ENCODE peak calls at places on chromosomes 6 and 20, in seven cellular contexts. G, L, B, C, X, Q and J are unnamed samples.

GRCh38 chr6:112501705-112502104 is 154.6 kb downstream of the RFPL4B start:
- DNase-seq in G (no peak), C (no peak), X (peak; percentile 19), Q (no peak), B (peak; percentile 53), L (peak; percentile 4), J (no peak)

GRCh38 chr6:135935951-135936601 is 84.6 kb downstream of the PDE7B start:
- DNase-seq in G (no peak), C (peak; percentile 43), X (no peak), L (no peak), Q (no peak), B (peak; percentile 81), J (no peak)

GRCh38 chr6:169868458-169868857 is 117.0 kb downstream of the ERMARD start:
- DNase-seq in C (no peak), L (no peak), Q (peak; percentile 59), G (no peak), X (peak; percentile 55), B (no peak), J (no peak)

GRCh38 chr6:75206338-75207210 is 721 bp upstream of the COL12A1 start:
- DNase-seq in X (no peak), B (peak; percentile 20), Q (no peak), L (peak; percentile 47), C (no peak), G (no peak), J (peak; percentile 27)

GRCh38 chr20:14919473-14920157 is 582.2 kb upstream of the FLRT3 start:
- DNase-seq in C (peak; percentile 89), G (no peak), X (no peak), B (no peak), Q (no peak), L (peak; percentile 52), J (no peak)

GRCh38 chr6:168169624-168170023 is 90.6 kb upstream of the FRMD1 start:
- DNase-seq in Q (no peak), G (no peak), L (no peak), B (no peak), C (no peak), X (no peak), J (no peak)

GRCh38 chr20:3183896-3184295 is 10.5 kb upstream of the LZTS3 start:
- DNase-seq in L (no peak), Q (no peak), G (no peak), C (peak; percentile 32), X (no peak), B (no peak), J (no peak)

GRCh38 chr20:10924628-10925266 is 250.9 kb upstream of the JAG1 start:
- DNase-seq in L (no peak), B (peak; percentile 73), C (peak; percentile 82), X (no peak), G (no peak), Q (no peak), J (no peak)

GRCh38 chr6:27812078-27812804 is 100.0 kb downstream of the OR2B2 start:
- DNase-seq in C (no peak), B (no peak), L (no peak), X (no peak), Q (peak; percentile 6), G (no peak), J (no peak)

GRCh38 chr20:56426026-56426425 is 14.0 kb downstream of the CASS4 start:
- DNase-seq in X (no peak), C (no peak), Q (no peak), L (no peak), B (no peak), G (no peak), J (no peak)

GRCh38 chr20:23350855-23351838 is 556 bp downstream of the NXT1 start:
- DNase-seq in G (peak; percentile 79), C (peak; percentile 74), Q (peak; percentile 48), B (peak; percentile 43), L (peak; percentile 69), X (peak; percentile 26), J (peak; percentile 70)

GRCh38 chr20:23347791-23348190 is 2.8 kb upstream of the NXT1 start:
- DNase-seq in B (no peak), L (no peak), G (no peak), C (no peak), X (no peak), Q (no peak), J (no peak)

GRCh38 chr20:23349338-23350006 is 1.1 kb upstream of the NXT1 start:
- DNase-seq in C (no peak), G (no peak), L (no peak), B (no peak), X (no peak), Q (no peak), J (peak; percentile 53)

GRCh38 chr20:23344336-23344735 is 6.3 kb upstream of the NXT1 start:
- DNase-seq in C (no peak), L (no peak), G (no peak), Q (no peak), X (no peak), B (no peak), J (no peak)

DNA sequence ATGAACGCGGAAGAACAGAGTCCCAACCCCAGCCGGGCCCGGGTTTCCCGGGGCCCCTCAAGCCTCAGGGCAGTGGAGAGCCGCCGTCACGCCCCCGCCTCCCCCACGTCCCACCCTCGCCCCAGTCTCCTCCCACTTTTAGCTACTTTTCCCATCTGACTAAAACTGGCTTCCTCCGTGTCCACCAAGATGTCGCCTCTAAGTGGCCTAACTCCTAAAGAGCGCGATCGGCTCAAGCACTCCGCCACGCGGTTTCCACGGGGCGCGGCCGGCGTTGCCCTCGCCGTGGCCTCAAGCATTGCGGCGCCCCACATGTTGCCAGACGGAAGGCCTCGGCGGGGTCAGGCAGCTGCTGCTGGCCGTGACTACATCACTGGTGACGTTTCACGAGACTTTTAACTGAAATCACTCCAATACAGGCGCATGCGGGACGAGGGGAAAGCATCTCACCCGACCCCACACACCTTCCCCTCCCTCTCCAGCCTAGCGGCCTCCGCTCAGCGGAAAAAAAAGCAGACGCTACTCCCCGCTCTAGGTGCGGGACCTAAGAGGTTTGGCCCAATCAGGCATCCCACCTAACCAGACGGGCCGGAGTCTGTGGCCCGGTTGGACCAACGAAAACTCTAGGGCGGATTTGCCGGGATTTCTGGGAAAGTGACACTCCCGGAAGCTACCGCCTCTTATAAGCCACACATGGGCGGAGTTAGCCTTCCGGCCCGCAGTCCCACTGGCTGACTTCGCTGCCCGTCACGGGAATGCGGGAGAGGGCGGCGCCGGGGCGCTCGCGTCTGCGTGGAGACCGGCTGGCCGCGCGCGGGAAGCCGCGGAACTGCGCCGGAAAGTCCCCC is at the start of gene NXT1:
- DNase-seq in G (peak; percentile 99), C (peak; percentile 99), Q (peak; percentile 97), L (peak; percentile 98), X (peak; percentile 96), B (peak; percentile 99), J (peak; percentile 92)
- TF ChIP-seq CTCF in G (no peak), C (no peak), Q (no peak), L (no peak), X (peak; percentile 36), B (no peak), J (peak; percentile 33)

GRCh38 chr20:49186535-49187329 is 1.4 kb downstream of the STAU1 start:
- DNase-seq in L (peak; percentile 71), X (peak; percentile 29), C (peak; percentile 73), G (peak; percentile 72), B (peak; percentile 63), Q (peak; percentile 59), J (peak; percentile 70)
- TF ChIP-seq CTCF in L (no peak), X (no peak), C (no peak), G (no peak), B (no peak), Q (no peak), J (no peak)

DNA sequence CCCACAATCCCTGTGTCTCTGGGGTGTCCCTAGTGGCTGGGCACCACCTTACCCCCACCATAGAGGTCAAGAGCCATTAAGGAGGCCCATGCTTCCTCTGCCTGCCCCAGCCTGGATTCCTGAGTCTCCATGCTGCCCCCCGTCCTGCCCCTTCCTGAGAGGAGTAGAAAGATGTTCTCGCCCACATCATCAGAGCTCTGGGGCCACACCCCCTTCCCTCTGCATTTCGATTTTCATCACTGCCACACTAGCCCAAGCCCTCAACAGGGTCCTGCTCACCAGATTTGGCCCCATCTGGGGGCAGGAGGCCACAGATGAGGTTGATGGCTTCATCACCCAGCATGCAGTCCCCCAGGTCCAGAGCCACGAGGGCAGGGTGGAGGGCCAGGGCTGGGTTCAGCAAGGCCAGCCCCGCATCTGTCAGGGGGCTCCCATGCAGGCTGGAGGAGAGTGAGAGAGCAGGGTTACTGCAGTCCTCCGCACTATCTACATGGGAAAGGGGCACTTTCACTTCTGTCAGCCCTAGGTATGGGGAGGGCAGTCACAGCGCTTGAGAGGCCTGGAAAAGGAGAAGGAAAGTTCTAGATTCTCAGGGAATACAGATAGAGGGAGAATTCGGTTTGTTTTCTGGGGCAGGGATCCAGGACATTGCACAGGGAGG is 1.5 kb downstream of the LRRC73 start:
- DNase-seq in L (no peak), B (no peak), G (no peak), C (no peak), Q (no peak), X (no peak), J (no peak)
- TF ChIP-seq CTCF in L (no peak), B (no peak), G (no peak), C (no peak), Q (no peak), X (no peak), J (no peak)

GRCh38 chr20:23143098-23143497 is 57.0 kb upstream of the CD93 start:
- DNase-seq in G (peak; percentile 86), C (peak; percentile 91), L (peak; percentile 94), X (no peak), B (peak; percentile 85), Q (no peak), J (no peak)

GRCh38 chr20:23141016-23141415 is 54.9 kb upstream of the CD93 start:
- DNase-seq in L (no peak), Q (no peak), G (peak; percentile 64), C (no peak), B (peak; percentile 26), X (no peak), J (no peak)

GRCh38 chr20:23143986-23144695 is 58.0 kb upstream of the CD93 start:
- DNase-seq in Q (no peak), B (no peak), G (peak; percentile 56), L (no peak), X (no peak), C (peak; percentile 84), J (no peak)

GRCh38 chr20:23141450-23142161 is 55.5 kb upstream of the CD93 start:
- DNase-seq in G (peak; percentile 43), X (no peak), L (no peak), C (no peak), Q (no peak), B (no peak), J (no peak)

DNA sequence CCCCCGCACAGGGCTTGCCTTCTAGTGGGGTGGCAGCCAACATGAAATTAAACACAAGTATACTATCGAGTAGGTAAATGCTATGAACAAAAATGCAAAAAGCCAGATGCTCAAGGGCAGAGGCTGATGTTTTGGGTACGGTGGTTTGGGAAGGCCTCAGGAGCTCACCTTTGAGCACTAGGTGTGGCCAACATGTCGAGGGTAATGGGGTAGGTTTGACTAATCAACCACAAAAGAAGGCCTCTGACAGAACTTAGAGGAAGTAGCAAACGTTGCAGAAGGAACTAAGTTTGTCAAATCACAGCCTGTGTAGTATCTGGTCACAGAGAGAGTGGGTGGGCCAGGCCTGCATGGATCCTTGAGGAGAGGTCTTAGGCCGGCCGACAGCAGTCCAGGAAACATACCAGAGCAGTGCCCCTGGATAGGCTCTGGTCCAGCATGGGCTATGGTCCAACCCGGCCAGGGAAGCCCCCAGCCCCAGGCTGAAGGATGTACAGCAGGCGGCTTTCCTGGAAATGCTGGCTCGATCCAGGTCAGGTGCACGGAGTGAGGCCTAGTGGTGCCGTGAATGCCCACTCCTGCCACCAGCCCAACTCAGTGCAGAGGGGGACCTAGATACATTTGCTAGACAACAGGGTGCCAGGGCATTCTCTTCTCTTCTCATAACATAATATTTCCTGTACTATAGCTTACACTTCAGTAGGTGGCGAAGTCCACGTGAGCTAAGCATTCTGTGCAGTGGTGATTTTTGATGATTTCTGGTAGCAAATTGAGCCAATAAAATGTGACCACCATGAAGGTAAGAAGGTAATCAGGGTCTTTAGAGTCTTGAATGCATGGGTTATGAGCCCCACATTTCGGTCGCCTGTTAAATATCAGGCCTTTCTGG is 56.3 kb upstream of the CD93 start:
- DNase-seq in Q (no peak), C (peak; percentile 45), X (no peak), G (peak; percentile 67), B (no peak), L (no peak), J (peak; percentile 43)
- TF ChIP-seq CTCF in Q (no peak), C (no peak), X (no peak), G (no peak), B (no peak), L (no peak), J (no peak)